ENCODE peak calls at places on chromosomes 5 and 9, in five cellular contexts. One of them, this sample, is unnamed. For H3K4me1, the result is how much of the 10 kb centered on the place peaks cover.

GRCh38 chr9:116096853-116097252 is 56.7 kb upstream of the PAPPA start:
- DNase-seq in lower lobe of right lung: no peak
- DNase-seq in spleen: no peak
- DNase-seq in uterus: no peak
- DNase-seq in psoas muscle: no peak
- DNase-seq in this sample: no peak

GRCh38 chr9:71587576-71588362 is 180.5 kb downstream of the CEMIP2 start:
- DNase-seq in lower lobe of right lung: no peak
- DNase-seq in spleen: no peak
- DNase-seq in uterus: no peak
- DNase-seq in psoas muscle: no peak
- DNase-seq in this sample: no peak

GRCh38 chr5:124742983-124743533 is 3.4 kb downstream of the ZNF608 start:
- DNase-seq in lower lobe of right lung: no peak
- DNase-seq in spleen: no peak
- DNase-seq in uterus: peak
- DNase-seq in psoas muscle: peak
- DNase-seq in this sample: no peak

GRCh38 chr5:171495122-171495700 is 75.8 kb downstream of the FGF18 start:
- DNase-seq in lower lobe of right lung: no peak
- DNase-seq in spleen: no peak
- DNase-seq in uterus: peak
- DNase-seq in psoas muscle: no peak
- DNase-seq in this sample: no peak

GRCh38 chr9:18543406-18543965 is 69.5 kb downstream of the ADAMTSL1 start:
- DNase-seq in lower lobe of right lung: no peak
- DNase-seq in spleen: no peak
- DNase-seq in uterus: peak
- DNase-seq in psoas muscle: no peak
- DNase-seq in this sample: no peak

GRCh38 chr5:99033014-99033931 is 104.5 kb upstream of the CHD1 start:
- DNase-seq in lower lobe of right lung: no peak
- DNase-seq in spleen: no peak
- DNase-seq in uterus: no peak
- DNase-seq in psoas muscle: no peak
- DNase-seq in this sample: no peak

GRCh38 chr9:114100536-114100935 is 1.4 kb upstream of the KIF12 start:
- DNase-seq in lower lobe of right lung: no peak
- DNase-seq in spleen: no peak
- DNase-seq in uterus: no peak
- DNase-seq in psoas muscle: no peak
- DNase-seq in this sample: no peak

GRCh38 chr9:97046228-97046627 is 7.3 kb upstream of the CTSV start:
- DNase-seq in lower lobe of right lung: peak
- DNase-seq in spleen: no peak
- DNase-seq in uterus: no peak
- DNase-seq in psoas muscle: no peak
- DNase-seq in this sample: no peak

GRCh38 chr5:97044057-97044456 is 98.4 kb downstream of the LIX1 start:
- DNase-seq in lower lobe of right lung: no peak
- DNase-seq in spleen: no peak
- DNase-seq in uterus: peak
- DNase-seq in psoas muscle: no peak
- DNase-seq in this sample: peak

GRCh38 chr9:124551472-124552339 is 44.5 kb upstream of the NR5A1 start:
- DNase-seq in lower lobe of right lung: peak
- DNase-seq in spleen: no peak
- DNase-seq in uterus: no peak
- DNase-seq in psoas muscle: no peak
- DNase-seq in this sample: no peak

GRCh38 chr5:160643588-160643987 is 208.4 kb downstream of the ATP10B start:
- DNase-seq in lower lobe of right lung: no peak
- DNase-seq in spleen: no peak
- DNase-seq in uterus: no peak
- DNase-seq in psoas muscle: no peak
- DNase-seq in this sample: no peak

GRCh38 chr9:127424669-127424986 is 446 bp downstream of the ZNF79 start:
- DNase-seq in lower lobe of right lung: no peak
- DNase-seq in spleen: no peak
- DNase-seq in uterus: no peak
- DNase-seq in psoas muscle: no peak
- DNase-seq in this sample: no peak

GRCh38 chr5:127001621-127002296 is 28.6 kb downstream of the MARCHF3 start:
- DNase-seq in lower lobe of right lung: no peak
- DNase-seq in spleen: no peak
- DNase-seq in uterus: no peak
- DNase-seq in psoas muscle: no peak
- DNase-seq in this sample: no peak

GRCh38 chr9:120017971-120018370 is 562.0 kb downstream of the CDK5RAP2 start:
- DNase-seq in lower lobe of right lung: no peak
- DNase-seq in spleen: no peak
- DNase-seq in uterus: no peak
- DNase-seq in psoas muscle: no peak
- DNase-seq in this sample: no peak

GRCh38 chr9:28212979-28213378 is 639.7 kb upstream of the C9orf72 start:
- DNase-seq in lower lobe of right lung: no peak
- DNase-seq in spleen: no peak
- DNase-seq in uterus: no peak
- DNase-seq in psoas muscle: no peak
- DNase-seq in this sample: no peak

GRCh38 chr9:136903041-136903554 is 16.8 kb downstream of the TRAF2 start:
- DNase-seq in lower lobe of right lung: no peak
- DNase-seq in spleen: peak
- DNase-seq in uterus: no peak
- DNase-seq in psoas muscle: no peak
- DNase-seq in this sample: peak

GRCh38 chr5:58544195-58544594 is 38.7 kb upstream of the RAB3C start:
- DNase-seq in lower lobe of right lung: no peak
- DNase-seq in spleen: no peak
- DNase-seq in uterus: no peak
- DNase-seq in psoas muscle: no peak
- DNase-seq in this sample: no peak

GRCh38 chr5:142129447-142129846 is 20.9 kb downstream of the NDFIP1 start:
- DNase-seq in lower lobe of right lung: no peak
- DNase-seq in spleen: no peak
- DNase-seq in uterus: no peak
- DNase-seq in psoas muscle: no peak
- DNase-seq in this sample: no peak

GRCh38 chr5:142125963-142126362 is 17.4 kb downstream of the NDFIP1 start:
- DNase-seq in lower lobe of right lung: no peak
- DNase-seq in spleen: no peak
- DNase-seq in uterus: no peak
- DNase-seq in psoas muscle: no peak
- DNase-seq in this sample: no peak

GRCh38 chr5:142122116-142122515 is 13.5 kb downstream of the NDFIP1 start:
- DNase-seq in lower lobe of right lung: no peak
- DNase-seq in spleen: no peak
- DNase-seq in uterus: no peak
- DNase-seq in psoas muscle: no peak
- DNase-seq in this sample: no peak

GRCh38 chr5:142128675-142129208 is 20.2 kb downstream of the NDFIP1 start:
- DNase-seq in lower lobe of right lung: no peak
- DNase-seq in spleen: no peak
- DNase-seq in uterus: no peak
- DNase-seq in psoas muscle: no peak
- DNase-seq in this sample: no peak

DNA sequence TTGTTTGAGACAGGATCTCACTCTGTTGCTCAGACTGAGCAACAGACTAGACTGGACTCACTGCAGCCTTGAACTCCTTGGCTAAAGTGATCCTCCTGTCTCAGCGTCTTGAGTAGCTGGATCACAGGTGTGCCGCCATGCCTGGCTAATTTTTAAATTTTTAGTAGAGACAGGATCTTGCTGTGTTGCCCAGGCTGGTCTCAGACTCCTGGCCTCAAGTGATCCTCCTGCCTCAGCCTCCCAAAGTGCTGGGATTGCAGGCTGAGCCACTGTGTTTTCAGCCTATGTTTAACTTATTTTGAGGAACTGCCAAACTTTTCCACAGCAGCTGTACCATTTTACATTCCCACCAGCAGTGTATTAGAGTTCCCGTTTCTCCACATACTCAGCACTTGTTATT is 16.8 kb downstream of the NDFIP1 start:
- DNase-seq in lower lobe of right lung: no peak
- DNase-seq in spleen: no peak
- DNase-seq in uterus: no peak
- DNase-seq in psoas muscle: no peak
- DNase-seq in this sample: no peak
- TF ChIP-seq CTCF in lower lobe of right lung: no peak
- TF ChIP-seq CTCF in spleen: no peak
- TF ChIP-seq CTCF in uterus: no peak
- TF ChIP-seq CTCF in psoas muscle: no peak
- TF ChIP-seq CTCF in this sample: no peak

GRCh38 chr5:132258102-132259060 is 885 bp downstream of the PDLIM4 start:
- DNase-seq in lower lobe of right lung: no peak
- DNase-seq in spleen: peak
- DNase-seq in uterus: peak
- DNase-seq in psoas muscle: peak
- DNase-seq in this sample: peak

GRCh38 chr5:132256783-132257130 is 739 bp upstream of the PDLIM4 start:
- DNase-seq in lower lobe of right lung: no peak
- DNase-seq in spleen: no peak
- DNase-seq in uterus: no peak
- DNase-seq in psoas muscle: no peak
- DNase-seq in this sample: no peak

GRCh38 chr5:132256086-132256782 is 1.3 kb upstream of the PDLIM4 start:
- DNase-seq in lower lobe of right lung: no peak
- DNase-seq in spleen: peak
- DNase-seq in uterus: no peak
- DNase-seq in psoas muscle: no peak
- DNase-seq in this sample: peak

GRCh38 chr5:132259061-132259851 is 1.8 kb downstream of the PDLIM4 start:
- DNase-seq in lower lobe of right lung: no peak
- DNase-seq in spleen: peak
- DNase-seq in uterus: peak
- DNase-seq in psoas muscle: peak
- DNase-seq in this sample: peak

DNA sequence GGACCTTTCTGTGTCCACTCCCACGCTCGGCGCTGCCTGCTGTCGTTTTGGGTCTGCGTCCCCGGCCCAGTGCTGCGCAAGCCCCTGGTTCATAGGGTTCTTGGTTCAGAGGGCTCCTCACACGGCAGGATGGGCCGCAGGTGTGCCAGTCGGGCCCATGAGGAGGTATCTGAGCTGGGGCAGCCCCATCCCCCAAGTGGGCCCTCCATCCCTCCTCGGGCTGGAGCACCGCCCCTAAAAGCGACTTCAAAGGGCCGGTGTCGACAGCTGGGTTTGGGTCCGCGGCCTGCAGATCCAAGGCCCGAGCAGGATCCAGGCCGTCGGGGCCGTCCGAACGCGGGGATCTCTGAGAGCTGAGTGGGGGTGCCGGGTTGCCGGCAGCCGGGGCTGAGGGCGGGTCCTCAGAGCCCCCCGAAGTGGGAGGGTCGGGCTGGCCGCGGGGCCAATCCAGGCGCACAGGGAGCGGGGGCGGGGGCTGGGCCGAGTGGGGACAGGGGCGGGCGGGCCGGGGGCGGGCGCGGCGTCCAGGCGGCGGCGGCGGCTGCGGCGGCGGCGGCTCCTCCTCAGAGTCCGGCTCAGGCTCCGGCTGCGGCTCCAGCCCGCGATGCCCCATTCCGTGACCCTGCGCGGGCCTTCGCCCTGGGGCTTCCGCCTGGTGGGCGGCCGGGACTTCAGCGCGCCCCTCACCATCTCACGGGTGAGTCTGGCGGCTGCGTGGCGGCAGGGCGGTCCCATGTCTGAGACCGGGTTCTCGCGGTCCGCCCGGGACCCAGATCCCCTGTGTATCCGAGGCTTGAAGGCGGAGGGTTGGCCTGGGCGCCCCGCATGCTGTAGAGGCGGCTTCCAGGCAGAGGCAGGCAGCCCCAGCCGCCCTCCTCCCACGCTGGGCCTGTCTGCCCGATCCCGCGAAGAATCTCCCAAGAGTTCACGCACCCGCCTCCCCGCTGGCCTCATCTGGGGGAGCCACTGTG is at the start of gene PDLIM4:
- DNase-seq in lower lobe of right lung: no peak
- DNase-seq in spleen: peak
- DNase-seq in uterus: peak
- DNase-seq in psoas muscle: peak
- DNase-seq in this sample: peak
- H3K4me1 ChIP-seq in lower lobe of right lung: under half
- H3K4me1 ChIP-seq in spleen: under half
- H3K4me1 ChIP-seq in uterus: under half
- H3K4me1 ChIP-seq in psoas muscle: under half
- H3K4me1 ChIP-seq in this sample: under half

DNA sequence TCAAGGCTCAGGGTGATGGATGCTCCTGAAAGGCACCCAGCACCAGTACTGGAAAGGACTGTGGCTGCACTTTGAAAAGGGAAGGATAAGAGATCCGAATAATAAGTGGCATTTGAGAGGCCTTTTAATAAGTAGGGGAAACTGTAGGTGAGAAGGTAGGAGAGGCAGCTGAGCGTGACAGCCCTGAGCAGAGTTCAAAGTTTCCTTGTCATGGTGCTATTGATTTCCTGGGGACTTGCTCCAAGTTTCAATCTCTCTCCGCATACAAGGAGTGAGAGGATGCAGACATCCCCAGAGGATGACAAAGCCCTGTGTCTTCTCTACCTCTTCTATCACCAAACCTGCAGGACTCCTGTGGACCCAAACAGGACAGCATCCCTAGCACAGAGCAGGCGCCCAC is 354.5 kb downstream of the SPOCK1 start:
- DNase-seq in lower lobe of right lung: no peak
- DNase-seq in spleen: no peak
- DNase-seq in uterus: no peak
- DNase-seq in psoas muscle: no peak
- DNase-seq in this sample: no peak
- TF ChIP-seq CTCF in lower lobe of right lung: no peak
- TF ChIP-seq CTCF in spleen: no peak
- TF ChIP-seq CTCF in uterus: no peak
- TF ChIP-seq CTCF in psoas muscle: no peak
- TF ChIP-seq CTCF in this sample: no peak

GRCh38 chr9:6034954-6035353 is 19.5 kb upstream of the RANBP6 start:
- DNase-seq in lower lobe of right lung: no peak
- DNase-seq in spleen: no peak
- DNase-seq in uterus: no peak
- DNase-seq in psoas muscle: no peak
- DNase-seq in this sample: no peak
- H3K4me1 ChIP-seq in lower lobe of right lung: under half
- H3K4me1 ChIP-seq in spleen: under half
- H3K4me1 ChIP-seq in uterus: under half
- H3K4me1 ChIP-seq in psoas muscle: under half
- H3K4me1 ChIP-seq in this sample: under half

DNA sequence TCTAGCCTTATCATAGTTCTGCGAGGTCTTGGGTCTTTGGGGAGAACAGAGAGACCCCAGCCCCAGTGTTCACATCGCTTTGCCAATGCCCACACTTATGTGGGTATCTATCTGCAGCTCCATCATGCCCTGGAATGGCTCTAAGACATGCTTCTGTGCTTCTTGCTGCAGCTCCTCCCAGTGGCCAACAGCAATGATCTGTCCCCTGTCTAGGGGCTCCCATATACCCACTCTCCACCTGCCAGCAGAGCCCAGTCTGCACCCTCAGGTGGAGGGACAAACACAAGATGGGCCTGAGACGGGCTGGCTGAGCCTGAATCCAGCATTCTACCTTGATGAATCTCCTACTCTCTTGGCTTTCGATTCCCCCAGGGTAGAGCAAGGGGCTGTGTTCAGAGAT is 14.6 kb upstream of the DAP start:
- DNase-seq in lower lobe of right lung: no peak
- DNase-seq in spleen: no peak
- DNase-seq in uterus: no peak
- DNase-seq in psoas muscle: no peak
- DNase-seq in this sample: no peak
- TF ChIP-seq CTCF in lower lobe of right lung: no peak
- TF ChIP-seq CTCF in spleen: no peak
- TF ChIP-seq CTCF in uterus: no peak
- TF ChIP-seq CTCF in psoas muscle: no peak
- TF ChIP-seq CTCF in this sample: no peak

GRCh38 chr9:109861918-109862317 is 81.9 kb downstream of the PALM2AKAP2 start:
- DNase-seq in lower lobe of right lung: no peak
- DNase-seq in spleen: no peak
- DNase-seq in uterus: no peak
- DNase-seq in psoas muscle: no peak
- DNase-seq in this sample: no peak
- H3K4me1 ChIP-seq in lower lobe of right lung: under half
- H3K4me1 ChIP-seq in spleen: under half
- H3K4me1 ChIP-seq in uterus: under half
- H3K4me1 ChIP-seq in psoas muscle: under half
- H3K4me1 ChIP-seq in this sample: half or more